ENCODE peak calls at places on chromosomes 7 and 10, in six cellular contexts. M, B, R, O, Z and K are unnamed samples.

GRCh38 chr10:49484501-49485230 is 54.3 kb downstream of the ERCC6 start:
- DNase-seq in R (no peak), B (no peak), Z (peak), M (no peak), O (no peak), K (no peak)

GRCh38 chr7:4139656-4140320 is 542.3 kb upstream of the FOXK1 start:
- DNase-seq in Z (no peak), R (no peak), M (no peak), B (no peak), O (no peak), K (no peak)

GRCh38 chr10:58956926-58957325 is 219.5 kb upstream of the PHYHIPL start:
- DNase-seq in Z (no peak), B (no peak), M (no peak), O (no peak), R (no peak), K (no peak)

GRCh38 chr7:129298268-129298893 is 73.6 kb downstream of the AHCYL2 start:
- DNase-seq in O (peak), R (peak), M (peak), Z (peak), B (peak), K (no peak)

GRCh38 chr7:28500143-28500542 is 87.8 kb downstream of the CREB5 start:
- DNase-seq in R (no peak), Z (no peak), O (no peak), B (no peak), M (no peak), K (no peak)

GRCh38 chr10:13404305-13404759 is 56.2 kb upstream of the SEPHS1 start:
- DNase-seq in M (peak), Z (no peak), O (no peak), B (no peak), R (no peak), K (no peak)

GRCh38 chr7:7136423-7136822 is 45.9 kb upstream of the C1GALT1 start:
- DNase-seq in Z (peak), B (no peak), O (peak), M (peak), R (no peak), K (no peak)

GRCh38 chr7:99997545-99998137 is 17.8 kb upstream of the ZKSCAN1 start:
- DNase-seq in B (peak), R (peak), O (peak), M (peak), Z (peak), K (no peak)

GRCh38 chr10:92238586-92239098 is 52.2 kb downstream of the CPEB3 start:
- DNase-seq in O (peak), B (no peak), R (no peak), M (no peak), Z (peak), K (no peak)

GRCh38 chr10:12130237-12130872 is 878 bp downstream of the SEC61A2 start:
- DNase-seq in B (peak), O (peak), Z (peak), R (peak), M (peak), K (peak)

GRCh38 chr7:70797109-70797514 is 334.8 kb upstream of the GALNT17 start:
- DNase-seq in Z (no peak), B (no peak), O (no peak), R (no peak), M (no peak), K (no peak)

GRCh38 chr7:95596183-95597135 is at the start of gene PDK4:
- DNase-seq in O (peak), B (no peak), R (no peak), Z (peak), M (peak), K (peak)